ENCODE peak calls at places on chromosomes 16 and 17, in five cellular contexts. One of them, this sample, is unnamed.

GRCh38 chr17:4136373-4136772 is 6.5 kb downstream of the ZZEF1 start:
- DNase-seq in HS-5: no peak
- DNase-seq in posterior vena cava: no peak
- DNase-seq in NCI-H526: no peak
- DNase-seq in nephron progenitor cell: no peak
- DNase-seq in this sample: no peak

GRCh38 chr17:32912218-32912897 is 15.6 kb upstream of the TMEM98 start:
- DNase-seq in NCI-H526: no peak
- DNase-seq in posterior vena cava: peak; percentile 91
- DNase-seq in nephron progenitor cell: peak; percentile 36
- DNase-seq in HS-5: no peak
- DNase-seq in this sample: no peak

GRCh38 chr17:7673239-7673638 is 14.1 kb downstream of the TP53 start:
- DNase-seq in posterior vena cava: no peak
- DNase-seq in nephron progenitor cell: peak; percentile 33
- DNase-seq in HS-5: no peak
- DNase-seq in NCI-H526: peak; percentile 33
- DNase-seq in this sample: no peak

GRCh38 chr17:54901230-54901847 is 687 bp downstream of the TOM1L1 start:
- DNase-seq in NCI-H526: peak; percentile 67
- DNase-seq in nephron progenitor cell: no peak
- DNase-seq in HS-5: peak; percentile 16
- DNase-seq in posterior vena cava: no peak
- DNase-seq in this sample: peak; percentile 51

GRCh38 chr17:14198013-14198412 is 38.6 kb downstream of the CDRT15 start:
- DNase-seq in HS-5: no peak
- DNase-seq in posterior vena cava: no peak
- DNase-seq in nephron progenitor cell: peak; percentile 22
- DNase-seq in NCI-H526: no peak
- DNase-seq in this sample: no peak

GRCh38 chr16:7137560-7138330 is 194.9 kb upstream of the RBFOX1 start:
- DNase-seq in NCI-H526: no peak
- DNase-seq in HS-5: no peak
- DNase-seq in nephron progenitor cell: no peak
- DNase-seq in posterior vena cava: no peak
- DNase-seq in this sample: no peak

GRCh38 chr17:45852535-45853297 is 8.0 kb downstream of the SPPL2C start:
- DNase-seq in nephron progenitor cell: peak; percentile 76
- DNase-seq in posterior vena cava: peak; percentile 73
- DNase-seq in HS-5: no peak
- DNase-seq in NCI-H526: peak; percentile 86
- DNase-seq in this sample: no peak

GRCh38 chr17:15920758-15921239 is 24.1 kb upstream of the ADORA2B start:
- DNase-seq in HS-5: peak; percentile 95
- DNase-seq in nephron progenitor cell: no peak
- DNase-seq in posterior vena cava: peak; percentile 59
- DNase-seq in NCI-H526: no peak
- DNase-seq in this sample: peak; percentile 98

GRCh38 chr17:75616521-75617122 is 16.6 kb upstream of the SMIM5 start:
- DNase-seq in posterior vena cava: no peak
- DNase-seq in NCI-H526: no peak
- DNase-seq in nephron progenitor cell: no peak
- DNase-seq in HS-5: no peak
- DNase-seq in this sample: no peak

GRCh38 chr17:82810644-82811430 is 29.0 kb downstream of the ZNF750 start:
- DNase-seq in NCI-H526: no peak
- DNase-seq in HS-5: no peak
- DNase-seq in posterior vena cava: no peak
- DNase-seq in nephron progenitor cell: no peak
- DNase-seq in this sample: no peak

GRCh38 chr17:28384281-28385036 is 13.0 kb downstream of the SARM1 start:
- DNase-seq in NCI-H526: peak; percentile 92
- DNase-seq in nephron progenitor cell: peak; percentile 50
- DNase-seq in HS-5: no peak
- DNase-seq in posterior vena cava: peak; percentile 86
- DNase-seq in this sample: no peak

GRCh38 chr17:75102385-75102821 is 7.4 kb upstream of the ARMC7 start:
- DNase-seq in NCI-H526: peak; percentile 49
- DNase-seq in HS-5: no peak
- DNase-seq in nephron progenitor cell: peak; percentile 16
- DNase-seq in posterior vena cava: no peak
- DNase-seq in this sample: no peak

GRCh38 chr16:1993731-1994131 is 4.0 kb downstream of the SYNGR3 start:
- DNase-seq in posterior vena cava: no peak
- DNase-seq in HS-5: no peak
- DNase-seq in NCI-H526: no peak
- DNase-seq in nephron progenitor cell: no peak
- DNase-seq in this sample: no peak

GRCh38 chr16:10547708-10548107 is 32.7 kb downstream of the EMP2 start:
- DNase-seq in posterior vena cava: no peak
- DNase-seq in nephron progenitor cell: no peak
- DNase-seq in NCI-H526: no peak
- DNase-seq in HS-5: no peak
- DNase-seq in this sample: no peak

This sample was measured in HS-27A.